ENCODE peak calls at places on chromosomes 1 and 21, in seven cellular contexts. J is K562, C is SK-N-SH, D is HCT116, B is H1, O is GM12878, G is HepG2. F is an unnamed sample.

GRCh38 chr1:51203121-51203873 is 32.8 kb upstream of the RNF11 start:
- DNase-seq in C (peak), J (no peak), G (no peak), O (peak), B (no peak), D (no peak), F (no peak)

GRCh38 chr1:161915051-161915503 is 108.6 kb downstream of the OLFML2B start:
- DNase-seq in O (peak), C (no peak), D (no peak), G (no peak), J (no peak), B (no peak), F (no peak)

GRCh38 chr1:71593523-71593922 is 512.7 kb upstream of the ZRANB2 start:
- DNase-seq in C (no peak), J (no peak), O (no peak), B (no peak), D (no peak), G (no peak), F (no peak)

GRCh38 chr1:244231572-244232315 is 180.7 kb downstream of the ZBTB18 start:
- DNase-seq in O (no peak), D (no peak), J (no peak), B (no peak), C (peak), G (no peak), F (peak)

GRCh38 chr21:43916691-43917514 is 51.9 kb downstream of the AGPAT3 start:
- DNase-seq in O (peak), D (no peak), J (peak), B (peak), G (no peak), C (no peak), F (no peak)

GRCh38 chr21:38916214-38916964 is 110.7 kb downstream of the ETS2 start:
- DNase-seq in D (no peak), B (no peak), G (peak), C (no peak), J (no peak), O (no peak), F (no peak)

GRCh38 chr1:162832470-162832869 is 28.5 kb downstream of the CCDC190 start:
- DNase-seq in J (no peak), O (no peak), B (no peak), C (no peak), D (no peak), G (no peak), F (no peak)

GRCh38 chr21:42219606-42220137 is 732 bp downstream of the ABCG1 start:
- DNase-seq in C (peak), G (no peak), B (peak), O (no peak), D (no peak), J (no peak), F (no peak)

GRCh38 chr1:225581193-225581592 is 71.7 kb downstream of the ENAH start:
- DNase-seq in B (no peak), G (no peak), C (no peak), O (no peak), J (no peak), D (no peak), F (no peak)

GRCh38 chr21:44333701-44334636 is 5.2 kb downstream of the CFAP410 start:
- DNase-seq in C (no peak), O (no peak), G (no peak), J (no peak), B (no peak), D (no peak), F (peak)

GRCh38 chr1:12144236-12144635 is 22.6 kb upstream of the TNFRSF1B start:
- DNase-seq in C (no peak), J (no peak), B (no peak), G (no peak), D (no peak), O (no peak), F (no peak)

GRCh38 chr1:214538497-214538896 is 12.9 kb downstream of the PTPN14 start:
- DNase-seq in C (no peak), B (no peak), G (no peak), D (no peak), J (no peak), O (no peak), F (no peak)

GRCh38 chr1:77282866-77283539 is 1.2 kb downstream of the AK5 start:
- DNase-seq in G (no peak), O (no peak), C (peak), D (no peak), J (no peak), B (peak), F (no peak)

GRCh38 chr1:189899686-189900495 is 577.8 kb downstream of the BRINP3 start:
- DNase-seq in G (no peak), C (no peak), B (no peak), O (no peak), D (no peak), J (no peak), F (peak)

GRCh38 chr1:185139231-185139630 is 17.5 kb downstream of the TRMT1L start:
- DNase-seq in D (no peak), C (no peak), B (no peak), G (no peak), O (no peak), J (no peak), F (no peak)

GRCh38 chr1:205374205-205375078 is 17.7 kb upstream of the KLHDC8A start:
- DNase-seq in D (peak), J (no peak), C (no peak), B (no peak), O (no peak), G (no peak), F (no peak)

GRCh38 chr1:195723796-195724194 is 884.4 kb downstream of the KCNT2 start:
- DNase-seq in J (no peak), G (no peak), B (no peak), D (no peak), O (no peak), C (no peak), F (no peak)

GRCh38 chr1:168281603-168282002 is 926 bp downstream of the TBX19 start:
- DNase-seq in J (peak), O (no peak), B (no peak), D (no peak), G (no peak), C (no peak), F (no peak)

GRCh38 chr1:110047463-110047862 is 13.0 kb downstream of the STRIP1 start:
- DNase-seq in C (no peak), J (no peak), B (no peak), O (no peak), G (no peak), D (no peak), F (peak)
- TF ChIP-seq JUND in C (no peak), J (no peak), B (no peak), O (no peak), G (no peak), D (no peak), F (no peak)

GRCh38 chr1:173301507-173301906 is 94.4 kb upstream of the TNFSF4 start:
- DNase-seq in C (no peak), B (no peak), G (no peak), O (no peak), D (no peak), J (peak), F (no peak)
- TF ChIP-seq JUND in C (no peak), B (no peak), G (no peak), O (no peak), D (no peak), J (peak), F (no peak)

GRCh38 chr1:180153032-180153431 is 1.6 kb upstream of the QSOX1 start:
- DNase-seq in C (no peak), G (no peak), O (no peak), J (no peak), B (no peak), D (no peak), F (no peak)

GRCh38 chr1:180150982-180151381 is 3.7 kb upstream of the QSOX1 start:
- DNase-seq in G (no peak), B (no peak), O (no peak), D (no peak), J (no peak), C (no peak), F (no peak)

GRCh38 chr1:180152588-180152987 is 2.1 kb upstream of the QSOX1 start:
- DNase-seq in D (no peak), B (no peak), O (no peak), C (no peak), G (no peak), J (no peak), F (no peak)

GRCh38 chr1:180154003-180154324 is 705 bp upstream of the QSOX1 start:
- DNase-seq in D (no peak), C (no peak), B (no peak), G (no peak), J (no peak), O (no peak), F (no peak)

GRCh38 chr1:180151508-180151907 is 3.2 kb upstream of the QSOX1 start:
- DNase-seq in D (no peak), G (no peak), B (no peak), J (no peak), C (no peak), O (no peak), F (no peak)
- TF ChIP-seq JUND in D (no peak), G (no peak), B (no peak), J (no peak), C (peak), O (no peak), F (no peak)

DNA sequence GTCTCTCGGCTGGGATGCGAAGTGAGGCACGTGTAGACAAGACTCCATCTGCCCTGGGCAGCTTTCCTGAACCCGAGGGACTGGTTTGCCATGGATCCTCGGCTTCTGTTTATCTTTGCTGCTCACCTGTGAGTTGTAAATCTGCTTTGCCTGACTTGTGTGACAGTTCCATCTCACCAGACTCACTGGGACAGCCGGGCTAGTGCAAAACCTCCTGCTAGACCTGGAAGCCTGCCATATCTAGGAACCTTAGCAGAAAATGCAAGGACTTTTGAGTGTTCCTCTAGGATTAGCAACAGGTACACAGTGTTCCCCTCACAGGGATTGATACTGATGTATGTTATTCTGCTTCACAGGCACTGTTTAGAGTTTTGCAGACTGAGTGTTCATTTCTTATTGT is 218.6 kb downstream of the URB2 start:
- DNase-seq in C (no peak), J (no peak), D (no peak), O (no peak), G (no peak), B (no peak), F (peak)
- TF ChIP-seq JUND in C (no peak), J (no peak), D (no peak), O (no peak), G (no peak), B (no peak), F (no peak)

GRCh38 chr1:66557157-66557556 is 23.2 kb downstream of the SGIP1 start:
- DNase-seq in C (no peak), B (no peak), J (no peak), D (no peak), G (no peak), O (no peak), F (no peak)
- TF ChIP-seq JUND in C (peak), B (no peak), J (no peak), D (no peak), G (no peak), O (no peak), F (no peak)

DNA sequence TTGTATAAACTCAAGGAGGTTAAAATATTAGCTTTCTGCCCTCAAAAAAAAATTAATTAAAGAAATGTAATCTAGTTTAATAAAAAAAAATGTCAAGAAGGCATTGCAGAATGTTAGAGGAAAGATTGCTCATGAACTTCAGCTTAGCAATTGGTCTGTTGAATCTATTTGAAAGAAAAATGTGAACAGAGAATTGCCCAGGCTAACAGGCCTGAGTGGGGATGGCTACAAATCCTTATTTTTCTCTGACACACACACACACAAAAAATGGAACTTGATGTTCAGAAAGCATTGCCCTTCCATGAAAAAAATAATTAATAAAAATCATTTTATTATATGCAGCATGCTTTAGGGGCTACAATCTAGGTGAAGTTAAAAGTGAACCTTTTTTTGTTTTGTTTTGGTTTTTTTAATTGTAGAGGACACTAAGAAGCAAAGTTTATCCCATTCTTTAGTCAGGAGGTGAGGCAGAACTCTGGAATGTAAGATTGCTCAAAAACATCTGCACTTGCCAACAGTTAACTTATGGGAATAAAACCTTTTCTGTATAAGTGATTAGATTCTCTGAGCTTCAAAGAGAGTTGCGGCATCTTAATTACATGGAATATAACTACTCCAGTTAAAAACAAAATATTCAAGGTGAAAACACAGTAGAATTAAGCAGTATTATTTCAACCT is 658.5 kb upstream of the ADGRL2 start:
- DNase-seq in J (no peak), O (no peak), C (no peak), D (no peak), G (no peak), B (no peak), F (no peak)
- TF ChIP-seq JUND in J (no peak), O (no peak), C (peak), D (no peak), G (no peak), B (no peak), F (no peak)

DNA sequence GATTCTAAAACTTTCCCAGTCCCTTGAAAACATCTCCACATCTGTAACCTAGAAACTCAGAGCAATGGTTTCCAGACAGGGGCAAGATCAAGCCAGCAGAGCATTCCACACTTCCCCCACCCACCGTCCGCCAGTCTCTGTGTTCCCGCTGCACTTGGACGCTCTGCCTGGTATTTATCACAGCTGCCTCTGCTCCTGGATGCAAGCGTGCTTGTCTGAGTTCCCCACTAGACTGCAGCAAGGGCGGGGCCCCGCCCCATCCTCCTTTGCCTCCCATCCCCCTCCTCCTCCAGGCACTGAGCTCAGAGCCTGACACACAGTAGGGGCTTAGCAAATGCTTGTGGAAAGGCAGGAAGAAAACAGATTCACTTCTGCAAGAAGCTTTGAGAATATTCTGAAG is 111.4 kb upstream of the ZC3H12A start:
- DNase-seq in J (no peak), G (no peak), B (peak), C (peak), O (no peak), D (no peak), F (no peak)
- TF ChIP-seq JUND in J (no peak), G (no peak), B (no peak), C (no peak), O (no peak), D (no peak), F (no peak)

F was measured in T47D.